ENCODE peak calls at places on chromosomes 1 and 21, in five cellular contexts. One of them, this sample, is unnamed.

GRCh38 chr1:79633456-79633855 is 626.9 kb upstream of the ADGRL4 start:
- DNase-seq in H9: no peak
- DNase-seq in A549: no peak
- DNase-seq in BE2C: no peak
- DNase-seq in fibroblast of pulmonary artery: peak
- DNase-seq in this sample: no peak

GRCh38 chr1:8460132-8460544 is 142.2 kb downstream of the SLC45A1 start:
- DNase-seq in H9: no peak
- DNase-seq in A549: no peak
- DNase-seq in BE2C: no peak
- DNase-seq in fibroblast of pulmonary artery: no peak
- DNase-seq in this sample: no peak

GRCh38 chr1:192485692-192486436 is 89.7 kb upstream of the RGS1 start:
- DNase-seq in H9: no peak
- DNase-seq in A549: peak
- DNase-seq in BE2C: no peak
- DNase-seq in fibroblast of pulmonary artery: peak
- DNase-seq in this sample: no peak

GRCh38 chr1:231643333-231644237 is 17.0 kb downstream of the DISC1 start:
- DNase-seq in H9: no peak
- DNase-seq in A549: no peak
- DNase-seq in BE2C: no peak
- DNase-seq in fibroblast of pulmonary artery: no peak
- DNase-seq in this sample: no peak

GRCh38 chr1:10387611-10388386 is 11.1 kb upstream of the PGD start:
- DNase-seq in H9: no peak
- DNase-seq in A549: peak
- DNase-seq in BE2C: no peak
- DNase-seq in fibroblast of pulmonary artery: peak
- DNase-seq in this sample: no peak

GRCh38 chr1:118253310-118253903 is 68.4 kb upstream of the SPAG17 start:
- DNase-seq in H9: no peak
- DNase-seq in A549: no peak
- DNase-seq in BE2C: no peak
- DNase-seq in fibroblast of pulmonary artery: no peak
- DNase-seq in this sample: no peak

GRCh38 chr21:33232640-33233039 is 2.9 kb downstream of the IFNAR2 start:
- DNase-seq in H9: no peak
- DNase-seq in A549: no peak
- DNase-seq in BE2C: no peak
- DNase-seq in fibroblast of pulmonary artery: peak
- DNase-seq in this sample: no peak

GRCh38 chr1:154221815-154222081 is 993 bp downstream of the UBAP2L start:
- DNase-seq in H9: no peak
- DNase-seq in A549: peak
- DNase-seq in BE2C: no peak
- DNase-seq in fibroblast of pulmonary artery: peak
- DNase-seq in this sample: no peak

GRCh38 chr1:81571946-81572345 is 228.8 kb upstream of the ADGRL2 start:
- DNase-seq in H9: no peak
- DNase-seq in A549: no peak
- DNase-seq in BE2C: no peak
- DNase-seq in fibroblast of pulmonary artery: no peak
- DNase-seq in this sample: no peak

GRCh38 chr1:182700351-182700709 is 15.9 kb upstream of the RGS8 start:
- DNase-seq in H9: no peak
- DNase-seq in A549: no peak
- DNase-seq in BE2C: no peak
- DNase-seq in fibroblast of pulmonary artery: no peak
- DNase-seq in this sample: no peak

GRCh38 chr1:71956613-71957012 is 325.7 kb downstream of the NEGR1 start:
- DNase-seq in H9: no peak
- DNase-seq in A549: no peak
- DNase-seq in BE2C: no peak
- DNase-seq in fibroblast of pulmonary artery: no peak
- DNase-seq in this sample: no peak

GRCh38 chr1:5967351-5968160 is 24.7 kb downstream of the NPHP4 start:
- DNase-seq in H9: no peak
- DNase-seq in A549: no peak
- DNase-seq in BE2C: no peak
- DNase-seq in fibroblast of pulmonary artery: no peak
- DNase-seq in this sample: no peak

GRCh38 chr1:61107638-61108037 is 25.3 kb downstream of the NFIA start:
- DNase-seq in H9: no peak
- DNase-seq in A549: no peak
- DNase-seq in BE2C: no peak
- DNase-seq in fibroblast of pulmonary artery: no peak
- DNase-seq in this sample: no peak

GRCh38 chr1:41851589-41851988 is 67.1 kb downstream of the HIVEP3 start:
- DNase-seq in H9: no peak
- DNase-seq in A549: peak
- DNase-seq in BE2C: no peak
- DNase-seq in fibroblast of pulmonary artery: peak
- DNase-seq in this sample: no peak

GRCh38 chr1:55781944-55782482 is 566.8 kb upstream of the USP24 start:
- DNase-seq in H9: no peak
- DNase-seq in A549: peak
- DNase-seq in BE2C: no peak
- DNase-seq in fibroblast of pulmonary artery: peak
- DNase-seq in this sample: no peak

GRCh38 chr1:62723841-62724240 is 35.7 kb upstream of the DOCK7 start:
- DNase-seq in H9: no peak
- DNase-seq in A549: no peak
- DNase-seq in BE2C: no peak
- DNase-seq in fibroblast of pulmonary artery: no peak
- DNase-seq in this sample: no peak

GRCh38 chr1:37323486-37324377 is 150.6 kb upstream of the ZC3H12A start:
- DNase-seq in H9: peak
- DNase-seq in A549: peak
- DNase-seq in BE2C: peak
- DNase-seq in fibroblast of pulmonary artery: peak
- DNase-seq in this sample: peak
- TF ChIP-seq CTCF in H9: peak
- TF ChIP-seq CTCF in A549: peak
- TF ChIP-seq CTCF in BE2C: peak
- TF ChIP-seq CTCF in fibroblast of pulmonary artery: peak
- TF ChIP-seq CTCF in this sample: peak

DNA sequence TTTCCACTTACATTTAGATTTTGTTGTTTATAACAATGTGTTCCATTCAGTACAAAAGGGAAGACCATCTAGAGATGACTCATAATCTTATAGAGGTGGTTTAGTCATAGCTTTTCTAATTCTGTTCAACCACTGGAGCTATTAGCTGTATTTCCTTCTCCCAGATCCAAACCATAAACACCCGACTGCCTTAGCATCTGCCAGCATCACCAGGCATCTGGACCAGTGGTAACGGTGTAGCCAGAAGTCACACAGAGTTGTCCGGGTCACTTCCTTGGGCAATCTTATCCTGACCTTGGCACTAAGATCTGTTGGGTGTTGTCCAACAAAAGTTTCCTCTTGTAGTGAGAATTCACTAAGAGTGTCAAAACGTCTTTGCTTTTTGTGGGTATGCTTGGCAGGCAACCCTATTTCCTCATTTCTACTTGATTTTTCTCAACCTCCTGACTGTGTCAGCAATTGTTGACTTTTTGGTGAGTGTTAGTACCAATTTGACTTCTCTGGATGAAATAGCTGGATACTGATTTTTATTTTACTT is 372.1 kb upstream of the B3GALT2 start:
- DNase-seq in H9: no peak
- DNase-seq in A549: peak
- DNase-seq in BE2C: no peak
- DNase-seq in fibroblast of pulmonary artery: peak
- DNase-seq in this sample: no peak
- TF ChIP-seq CTCF in H9: no peak
- TF ChIP-seq CTCF in A549: no peak
- TF ChIP-seq CTCF in BE2C: no peak
- TF ChIP-seq CTCF in fibroblast of pulmonary artery: no peak
- TF ChIP-seq CTCF in this sample: no peak

GRCh38 chr1:23902611-23903278 is 10.4 kb downstream of the CNR2 start:
- DNase-seq in H9: no peak
- DNase-seq in A549: no peak
- DNase-seq in BE2C: peak
- DNase-seq in fibroblast of pulmonary artery: no peak
- DNase-seq in this sample: peak
- TF ChIP-seq CTCF in H9: no peak
- TF ChIP-seq CTCF in A549: no peak
- TF ChIP-seq CTCF in BE2C: no peak
- TF ChIP-seq CTCF in fibroblast of pulmonary artery: no peak
- TF ChIP-seq CTCF in this sample: no peak

GRCh38 chr1:178774263-178774662 is 49.2 kb downstream of the RALGPS2 start:
- DNase-seq in H9: no peak
- DNase-seq in A549: peak
- DNase-seq in BE2C: no peak
- DNase-seq in fibroblast of pulmonary artery: peak
- DNase-seq in this sample: no peak
- TF ChIP-seq CTCF in H9: peak
- TF ChIP-seq CTCF in A549: peak
- TF ChIP-seq CTCF in BE2C: peak
- TF ChIP-seq CTCF in fibroblast of pulmonary artery: peak
- TF ChIP-seq CTCF in this sample: peak

GRCh38 chr1:240254006-240254405 is 162.3 kb downstream of the FMN2 start:
- DNase-seq in H9: peak
- DNase-seq in A549: no peak
- DNase-seq in BE2C: no peak
- DNase-seq in fibroblast of pulmonary artery: no peak
- DNase-seq in this sample: no peak

GRCh38 chr1:240258910-240259309 is 167.2 kb downstream of the FMN2 start:
- DNase-seq in H9: no peak
- DNase-seq in A549: no peak
- DNase-seq in BE2C: no peak
- DNase-seq in fibroblast of pulmonary artery: peak
- DNase-seq in this sample: no peak

GRCh38 chr1:240254778-240255291 is 163.2 kb downstream of the FMN2 start:
- DNase-seq in H9: peak
- DNase-seq in A549: no peak
- DNase-seq in BE2C: no peak
- DNase-seq in fibroblast of pulmonary artery: no peak
- DNase-seq in this sample: no peak

DNA sequence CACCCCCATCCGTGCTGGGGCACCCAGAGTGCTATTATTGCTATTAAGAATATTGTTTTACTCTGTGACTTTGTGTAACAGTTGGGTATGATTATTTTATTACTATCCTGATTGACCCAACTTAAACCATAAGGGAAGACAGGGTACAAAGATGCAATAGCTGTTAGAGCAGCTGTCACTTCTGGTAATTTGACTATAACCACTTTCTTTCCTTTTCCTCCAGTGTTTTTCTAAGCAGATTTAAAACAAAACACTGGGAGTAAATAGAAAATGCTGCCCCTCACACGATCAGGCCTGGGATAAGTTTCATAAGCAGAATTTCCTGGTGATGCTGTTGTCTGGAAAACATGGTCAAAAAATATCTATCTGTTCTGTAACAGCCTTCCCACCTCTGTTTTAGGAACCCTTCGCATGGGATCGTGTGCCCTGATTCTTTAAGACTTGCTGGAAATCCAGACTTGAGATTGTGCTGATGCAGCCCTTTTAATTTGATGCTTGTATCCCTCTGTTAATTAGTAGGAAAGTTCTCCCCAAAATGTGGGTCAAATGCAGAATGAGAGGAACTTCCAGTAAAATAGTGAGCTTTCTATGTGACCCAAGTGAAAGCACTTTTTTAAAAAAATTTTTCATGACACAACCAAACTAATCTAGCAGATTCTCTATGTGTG is 165.3 kb downstream of the FMN2 start:
- DNase-seq in H9: no peak
- DNase-seq in A549: no peak
- DNase-seq in BE2C: no peak
- DNase-seq in fibroblast of pulmonary artery: no peak
- DNase-seq in this sample: no peak
- TF ChIP-seq CTCF in H9: no peak
- TF ChIP-seq CTCF in A549: no peak
- TF ChIP-seq CTCF in BE2C: no peak
- TF ChIP-seq CTCF in fibroblast of pulmonary artery: no peak
- TF ChIP-seq CTCF in this sample: no peak

DNA sequence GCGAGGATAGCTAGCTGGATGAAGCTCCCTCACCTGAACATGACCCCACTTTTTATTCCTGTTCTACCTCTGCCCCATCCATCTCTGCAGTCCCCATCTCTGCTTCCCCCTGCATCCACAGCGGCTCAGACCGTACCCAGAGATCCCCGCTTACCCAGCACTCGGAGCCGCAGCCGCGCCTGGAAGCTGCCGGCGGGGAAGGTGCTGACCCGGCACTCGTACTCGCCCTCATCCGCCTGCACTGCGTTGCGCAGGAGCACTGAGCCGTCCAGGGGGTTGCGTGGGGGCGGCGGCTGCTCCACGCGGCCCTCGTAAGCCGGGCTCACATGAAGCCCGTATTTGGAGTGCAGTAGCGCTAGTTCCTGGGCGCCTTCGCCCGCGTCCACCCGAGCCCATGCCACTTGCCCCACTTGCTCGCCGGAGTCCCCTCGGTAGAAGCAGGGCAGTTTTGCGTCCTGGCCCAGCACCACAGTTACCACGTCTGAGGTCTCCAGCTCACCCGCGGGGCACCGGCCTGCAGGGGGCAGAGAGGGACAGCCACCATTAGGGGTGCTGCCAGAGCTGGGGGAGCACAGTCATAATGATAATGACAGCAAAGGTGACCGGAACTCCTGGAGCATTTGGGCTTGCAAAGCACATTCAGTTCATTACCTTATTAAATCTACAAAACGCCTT is 9.8 kb downstream of the NECTIN4 start:
- DNase-seq in H9: no peak
- DNase-seq in A549: no peak
- DNase-seq in BE2C: no peak
- DNase-seq in fibroblast of pulmonary artery: no peak
- DNase-seq in this sample: no peak
- TF ChIP-seq CTCF in H9: peak
- TF ChIP-seq CTCF in A549: no peak
- TF ChIP-seq CTCF in BE2C: no peak
- TF ChIP-seq CTCF in fibroblast of pulmonary artery: no peak
- TF ChIP-seq CTCF in this sample: no peak

DNA sequence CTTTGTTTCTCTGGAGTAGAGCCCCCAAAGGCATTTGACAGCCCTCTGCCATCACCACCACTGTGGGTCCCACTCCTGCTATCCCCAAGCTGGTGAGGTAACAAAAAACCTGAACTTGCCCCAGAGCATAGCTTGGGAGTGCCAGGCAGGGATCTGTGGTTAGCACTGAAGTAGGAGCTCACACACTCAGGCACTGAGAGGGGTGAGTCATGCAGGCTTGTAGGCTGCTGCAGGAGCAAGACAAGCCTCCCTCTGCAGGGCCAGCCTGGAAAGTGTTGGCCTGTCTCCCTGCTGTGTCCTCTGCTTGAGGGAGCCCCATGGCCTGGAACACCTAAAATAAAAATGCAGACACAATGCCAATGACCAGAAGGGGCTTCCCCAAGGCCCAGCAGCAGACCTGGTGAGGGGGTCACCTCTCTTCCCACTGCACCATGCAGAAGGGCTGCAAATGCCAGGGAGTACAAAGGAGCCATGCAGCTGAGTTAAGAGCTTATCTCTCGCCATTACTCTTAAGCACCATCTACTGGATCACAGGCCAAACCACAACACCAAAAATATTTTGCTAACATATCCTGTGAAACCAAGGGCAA is 108.9 kb upstream of the POGK start:
- DNase-seq in H9: peak
- DNase-seq in A549: no peak
- DNase-seq in BE2C: no peak
- DNase-seq in fibroblast of pulmonary artery: no peak
- DNase-seq in this sample: no peak
- TF ChIP-seq CTCF in H9: peak
- TF ChIP-seq CTCF in A549: no peak
- TF ChIP-seq CTCF in BE2C: no peak
- TF ChIP-seq CTCF in fibroblast of pulmonary artery: no peak
- TF ChIP-seq CTCF in this sample: no peak